ENCODE peak calls at places on chromosomes 1 and 21, in four cellular contexts. M is RPMI7951; H is hippocampal formation; L is stimulated activated CD4-positive, alpha-beta T cell treated with anti-CD3 and anti-CD28 coated beads, Interleukin-12 subunit alpha, Interleukin-12 subunit beta, amount 100 ng/mL, for 4 hours. G is an unnamed sample.

GRCh38 chr21:34261841-34262832 is 101.7 kb upstream of the KCNE2 start:
- DNase-seq in M (no peak), H (no peak), L (no peak), G (no peak)

GRCh38 chr1:21397813-21398188 is 42.1 kb upstream of the NBPF3 start:
- DNase-seq in H (no peak), M (no peak), L (peak; percentile 7), G (no peak)

GRCh38 chr1:37954316-37954971 is 7.6 kb upstream of the INPP5B start:
- DNase-seq in M (no peak), L (no peak), H (no peak), G (no peak)

GRCh38 chr1:24027838-24028468 is 47.8 kb upstream of the SRSF10 start:
- DNase-seq in M (peak; percentile 64), H (peak; percentile 49), L (no peak), G (no peak)

GRCh38 chr1:214859647-214860046 is 222.9 kb upstream of the KCNK2 start:
- DNase-seq in L (no peak), M (no peak), H (no peak), G (no peak)

GRCh38 chr1:149843302-149844041 is 55.9 kb upstream of the BOLA1 start:
- DNase-seq in H (no peak), M (no peak), L (no peak), G (no peak)

GRCh38 chr1:170307426-170307825 is 161.7 kb downstream of the NTMT2 start:
- DNase-seq in H (no peak), L (no peak), M (peak; percentile 62), G (no peak)

GRCh38 chr1:41483960-41484844 is at the start of gene EDN2:
- DNase-seq in H (no peak), L (no peak), M (no peak), G (peak; percentile 61)

GRCh38 chr1:168145184-168146159 is 8.7 kb upstream of the GPR161 start:
- DNase-seq in L (peak; percentile 89), H (peak; percentile 61), M (peak; percentile 73), G (peak; percentile 75)

GRCh38 chr1:95021085-95021484 is 51.7 kb downstream of the ALG14 start:
- DNase-seq in L (no peak), M (no peak), H (no peak), G (no peak)

GRCh38 chr1:58699011-58699762 is 675 bp downstream of the MYSM1 start:
- DNase-seq in M (peak; percentile 3), H (no peak), L (no peak), G (no peak)

GRCh38 chr1:215568287-215568692 is 1.2 kb downstream of the KCTD3 start:
- DNase-seq in H (peak; percentile 67), M (peak; percentile 60), L (no peak), G (no peak)

GRCh38 chr21:37006521-37007291 is at the start of gene RIPPLY3:
- DNase-seq in M (no peak), H (no peak), L (peak; percentile 20), G (no peak)

GRCh38 chr21:26169061-26169610 is 1.4 kb downstream of the APP start:
- DNase-seq in M (peak; percentile 45), H (peak; percentile 68), L (peak; percentile 28), G (peak; percentile 51)

GRCh38 chr1:178057863-178058576 is 35.9 kb upstream of the RASAL2 start:
- DNase-seq in L (no peak), H (peak; percentile 33), M (no peak), G (no peak)

GRCh38 chr1:6080469-6080868 is 34.8 kb downstream of the KCNAB2 start:
- DNase-seq in M (no peak), H (peak; percentile 28), L (no peak), G (no peak)

GRCh38 chr1:3326516-3327388 is 127.7 kb upstream of the ARHGEF16 start:
- DNase-seq in H (no peak), L (no peak), M (no peak), G (no peak)

GRCh38 chr1:235275223-235275622 is 52.8 kb downstream of the ARID4B start:
- DNase-seq in L (no peak), H (no peak), M (no peak), G (no peak)

GRCh38 chr1:32891630-32892029 is 5.3 kb downstream of the HPCA start:
- DNase-seq in M (no peak), H (no peak), L (no peak), G (no peak)

GRCh38 chr1:65066766-65067490 is 81.1 kb upstream of the AK4 start:
- DNase-seq in M (peak; percentile 59), H (peak; percentile 87), L (peak; percentile 67), G (peak; percentile 62)

GRCh38 chr21:41167348-41168342 is at the start of gene BACE2:
- DNase-seq in L (peak; percentile 42), H (peak; percentile 18), M (peak; percentile 74), G (peak; percentile 68)

GRCh38 chr1:33169290-33170055 is 12.4 kb downstream of the TRIM62 start:
- DNase-seq in H (peak; percentile 65), M (no peak), L (no peak), G (no peak)

GRCh38 chr1:153141377-153141776 is 9.3 kb downstream of the SPRR2G start:
- DNase-seq in H (no peak), L (no peak), M (no peak), G (no peak)

GRCh38 chr1:226571901-226572300 is 23.3 kb downstream of the STUM start:
- DNase-seq in M (no peak), L (no peak), H (no peak), G (no peak)

GRCh38 chr1:89459081-89459480 is 65.5 kb upstream of the LRRC8B start:
- DNase-seq in M (no peak), L (no peak), H (no peak), G (no peak)

GRCh38 chr1:54312874-54313316 is 93.3 kb downstream of the SSBP3 start:
- DNase-seq in L (no peak), M (peak; percentile 42), H (no peak), G (no peak)

GRCh38 chr1:246709845-246710244 is 14.4 kb upstream of the SCCPDH start:
- DNase-seq in M (no peak), H (no peak), L (no peak), G (no peak)

GRCh38 chr21:24224411-24224810 is 1382.9 kb downstream of the MRPL39 start:
- DNase-seq in L (no peak), M (no peak), H (no peak), G (no peak)

GRCh38 chr1:226420328-226420727 is 12.4 kb upstream of the PARP1 start:
- DNase-seq in M (no peak), H (no peak), L (no peak), G (no peak)

GRCh38 chr1:90262286-90262685 is 267.4 kb downstream of the ZNF326 start:
- DNase-seq in H (no peak), M (no peak), L (no peak), G (no peak)

GRCh38 chr21:44397431-44398031 is 44.1 kb downstream of the TRPM2 start:
- DNase-seq in L (no peak), M (no peak), H (no peak), G (no peak)

GRCh38 chr1:200436436-200436835 is 26.6 kb upstream of the ZNF281 start:
- DNase-seq in L (no peak), H (no peak), M (no peak), G (no peak)

GRCh38 chr1:157509546-157510232 is 42.6 kb downstream of the FCRL5 start:
- DNase-seq in L (no peak), M (no peak), H (no peak), G (no peak)

GRCh38 chr1:100700586-100700985 is 19.0 kb upstream of the VCAM1 start:
- DNase-seq in L (no peak), M (no peak), H (no peak), G (no peak)

GRCh38 chr1:219269171-219269570 is 95.5 kb downstream of the LYPLAL1 start:
- DNase-seq in L (no peak), H (no peak), M (no peak), G (no peak)

GRCh38 chr1:168585191-168585590 is 8.8 kb downstream of the XCL1 start:
- DNase-seq in L (no peak), H (peak; percentile 34), M (peak; percentile 68), G (no peak)

GRCh38 chr1:113593550-113594288 is 165.6 kb downstream of the PHTF1 start:
- DNase-seq in H (no peak), M (no peak), L (no peak), G (no peak)

GRCh38 chr1:157158967-157159366 is 20.8 kb upstream of the ETV3 start:
- DNase-seq in M (no peak), L (no peak), H (no peak), G (no peak)

GRCh38 chr21:38819051-38819718 is 13.5 kb downstream of the ETS2 start:
- DNase-seq in M (no peak), H (no peak), L (no peak), G (no peak)

GRCh38 chr1:85692730-85693314 is 15.4 kb downstream of the ZNHIT6 start:
- DNase-seq in M (peak; percentile 44), L (no peak), H (peak; percentile 35), G (no peak)